ENCODE peak calls at places on chromosomes 13 and 19, in ten cellular contexts. One of them, this sample, is unnamed.

GRCh38 chr13:113768018-113768905 is 9.2 kb downstream of the TMEM255B start:
- DNase-seq in K562: no peak
- DNase-seq in HCT116: no peak
- DNase-seq in WTC11: no peak
- DNase-seq in H1: no peak
- DNase-seq in HepG2: no peak
- DNase-seq in NB4: no peak
- DNase-seq in A549: no peak
- DNase-seq in SK-N-SH: no peak
- DNase-seq in GM12878: no peak
- DNase-seq in this sample: no peak

GRCh38 chr13:84037937-84038464 is 155.7 kb upstream of the SLITRK1 start:
- DNase-seq in NB4: no peak
- DNase-seq in A549: no peak
- DNase-seq in GM12878: no peak
- DNase-seq in WTC11: no peak
- DNase-seq in HepG2: no peak
- DNase-seq in H1: no peak
- DNase-seq in HCT116: no peak
- DNase-seq in K562: no peak
- DNase-seq in SK-N-SH: no peak
- DNase-seq in this sample: no peak

GRCh38 chr19:51478381-51479285 is at the start of gene CEACAM18:
- DNase-seq in K562: peak
- DNase-seq in NB4: no peak
- DNase-seq in WTC11: no peak
- DNase-seq in A549: no peak
- DNase-seq in HCT116: no peak
- DNase-seq in SK-N-SH: no peak
- DNase-seq in GM12878: no peak
- DNase-seq in HepG2: no peak
- DNase-seq in H1: no peak
- DNase-seq in this sample: no peak

GRCh38 chr19:41882568-41883462 is at the start of gene ARHGEF1:
- DNase-seq in H1: peak
- DNase-seq in WTC11: peak
- DNase-seq in NB4: peak
- DNase-seq in SK-N-SH: peak
- DNase-seq in HCT116: no peak
- DNase-seq in HepG2: no peak
- DNase-seq in K562: peak
- DNase-seq in A549: no peak
- DNase-seq in GM12878: no peak
- DNase-seq in this sample: peak

GRCh38 chr19:18900700-18901502 is 4.9 kb upstream of the CERS1 start:
- DNase-seq in WTC11: no peak
- DNase-seq in GM12878: no peak
- DNase-seq in K562: no peak
- DNase-seq in SK-N-SH: no peak
- DNase-seq in NB4: no peak
- DNase-seq in H1: no peak
- DNase-seq in A549: no peak
- DNase-seq in HCT116: no peak
- DNase-seq in HepG2: no peak
- DNase-seq in this sample: no peak

GRCh38 chr19:33047422-33047821 is 17.3 kb downstream of the RHPN2 start:
- DNase-seq in GM12878: no peak
- DNase-seq in H1: peak
- DNase-seq in HCT116: peak
- DNase-seq in K562: peak
- DNase-seq in NB4: no peak
- DNase-seq in HepG2: no peak
- DNase-seq in WTC11: peak
- DNase-seq in SK-N-SH: no peak
- DNase-seq in A549: peak
- DNase-seq in this sample: no peak

GRCh38 chr13:44331912-44332840 is 41.4 kb upstream of the SERP2 start:
- DNase-seq in HCT116: no peak
- DNase-seq in HepG2: no peak
- DNase-seq in H1: no peak
- DNase-seq in SK-N-SH: peak
- DNase-seq in K562: peak
- DNase-seq in WTC11: no peak
- DNase-seq in GM12878: no peak
- DNase-seq in A549: no peak
- DNase-seq in NB4: peak
- DNase-seq in this sample: peak

GRCh38 chr13:112651750-112652511 is 37.9 kb upstream of the ATP11A start:
- DNase-seq in SK-N-SH: no peak
- DNase-seq in A549: no peak
- DNase-seq in WTC11: no peak
- DNase-seq in HCT116: no peak
- DNase-seq in K562: no peak
- DNase-seq in GM12878: no peak
- DNase-seq in NB4: no peak
- DNase-seq in H1: no peak
- DNase-seq in HepG2: no peak
- DNase-seq in this sample: no peak

DNA sequence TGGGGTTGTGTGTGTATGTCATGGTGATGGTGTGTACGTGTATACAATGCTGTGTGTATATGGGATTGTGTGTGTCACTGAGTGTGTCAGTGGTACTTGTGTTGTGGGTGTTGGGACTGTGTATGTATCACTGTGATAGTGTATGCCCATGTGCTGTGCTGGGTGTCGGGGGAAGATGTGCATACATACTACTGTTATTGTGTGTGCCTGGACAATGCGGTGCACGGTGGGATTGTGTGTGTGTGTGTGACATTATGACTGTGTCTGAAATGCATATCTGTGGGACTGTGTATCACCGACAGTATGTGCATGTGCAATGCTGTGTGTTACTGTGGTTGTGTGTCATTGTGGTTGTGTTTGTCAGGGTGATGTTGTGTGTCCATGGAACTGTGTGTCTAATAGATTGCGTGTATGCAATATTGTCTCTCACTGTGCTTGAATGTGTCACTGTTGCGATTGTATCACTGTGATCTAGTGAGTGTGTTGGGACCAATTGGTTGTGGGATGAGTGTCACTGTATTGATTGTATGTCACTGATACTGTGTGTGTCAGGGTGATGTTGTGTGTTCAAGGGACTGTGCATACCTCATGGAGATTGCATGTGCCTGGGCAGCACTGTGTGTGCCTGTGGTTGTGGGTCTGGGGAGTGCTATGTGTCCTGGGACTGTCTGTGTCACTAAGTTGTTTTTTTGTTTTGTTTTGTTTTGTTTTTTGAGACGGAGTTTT is 11.1 kb upstream of the BBC3 start:
- DNase-seq in H1: no peak
- DNase-seq in GM12878: no peak
- DNase-seq in NB4: peak
- DNase-seq in HCT116: no peak
- DNase-seq in A549: peak
- DNase-seq in SK-N-SH: no peak
- DNase-seq in K562: no peak
- DNase-seq in WTC11: no peak
- DNase-seq in HepG2: no peak
- DNase-seq in this sample: no peak
- TF ChIP-seq MAX in H1: no peak
- TF ChIP-seq MAX in GM12878: no peak
- TF ChIP-seq MAX in NB4: no peak
- TF ChIP-seq MAX in HCT116: no peak
- TF ChIP-seq MAX in A549: no peak
- TF ChIP-seq MAX in SK-N-SH: no peak
- TF ChIP-seq MAX in K562: peak
- TF ChIP-seq MAX in WTC11: no peak
- TF ChIP-seq MAX in HepG2: no peak
- TF ChIP-seq MAX in this sample: no peak

DNA sequence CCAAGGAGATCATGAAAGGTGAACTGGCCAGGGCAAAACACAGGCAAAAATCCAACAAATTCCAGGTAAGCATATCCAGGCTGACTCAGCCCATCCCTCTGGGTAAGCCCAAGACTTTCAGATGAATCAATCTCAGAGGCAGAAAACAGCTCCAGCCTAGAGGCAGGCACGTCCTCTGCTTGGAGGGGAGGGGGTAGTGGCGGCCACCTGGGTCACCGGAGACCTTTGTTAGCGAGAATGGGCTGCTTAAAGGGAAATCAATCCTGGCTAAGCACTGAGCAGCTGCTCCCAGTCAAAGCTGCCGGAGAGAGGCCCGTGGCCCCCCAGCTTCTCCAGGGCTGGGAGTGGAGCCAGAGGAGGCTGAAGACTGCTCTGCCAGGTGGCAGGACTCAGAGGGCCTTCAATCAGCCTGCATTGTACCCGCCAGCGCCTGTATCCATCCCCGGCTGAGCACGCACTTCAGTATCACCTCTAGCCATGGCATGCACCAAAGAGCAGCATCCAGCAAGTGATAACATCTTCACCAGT is 48.2 kb downstream of the PIN1 start:
- DNase-seq in A549: no peak
- DNase-seq in GM12878: no peak
- DNase-seq in WTC11: peak
- DNase-seq in HCT116: peak
- DNase-seq in K562: no peak
- DNase-seq in H1: no peak
- DNase-seq in HepG2: no peak
- DNase-seq in NB4: no peak
- DNase-seq in SK-N-SH: no peak
- DNase-seq in this sample: no peak
- TF ChIP-seq MAX in A549: no peak
- TF ChIP-seq MAX in GM12878: no peak
- TF ChIP-seq MAX in WTC11: no peak
- TF ChIP-seq MAX in HCT116: no peak
- TF ChIP-seq MAX in K562: no peak
- TF ChIP-seq MAX in H1: no peak
- TF ChIP-seq MAX in HepG2: no peak
- TF ChIP-seq MAX in NB4: no peak
- TF ChIP-seq MAX in SK-N-SH: no peak
- TF ChIP-seq MAX in this sample: no peak

DNA sequence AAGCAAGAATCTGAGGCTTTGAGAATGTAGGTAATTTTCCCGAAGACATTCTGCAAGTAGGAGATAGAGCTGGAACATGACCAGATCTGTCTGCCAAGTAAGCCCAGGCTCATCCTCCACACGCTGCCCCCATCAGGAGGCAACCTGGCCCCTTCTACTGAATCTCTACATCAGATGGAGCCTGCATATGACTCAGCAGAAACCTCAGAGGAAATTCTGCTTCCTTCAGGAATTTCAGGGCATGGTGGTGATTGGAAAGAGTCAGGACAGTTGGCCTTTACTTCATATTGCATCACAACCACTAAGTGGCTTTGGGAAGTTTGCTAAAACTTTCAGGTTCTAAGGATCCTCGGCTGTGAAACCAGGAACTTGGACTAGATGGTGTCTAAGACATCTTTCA is 85.2 kb downstream of the LRRC63 start:
- DNase-seq in A549: peak
- DNase-seq in WTC11: no peak
- DNase-seq in HepG2: no peak
- DNase-seq in H1: no peak
- DNase-seq in SK-N-SH: no peak
- DNase-seq in GM12878: no peak
- DNase-seq in NB4: peak
- DNase-seq in HCT116: peak
- DNase-seq in K562: no peak
- DNase-seq in this sample: peak
- TF ChIP-seq MAX in A549: no peak
- TF ChIP-seq MAX in WTC11: no peak
- TF ChIP-seq MAX in HepG2: no peak
- TF ChIP-seq MAX in H1: no peak
- TF ChIP-seq MAX in SK-N-SH: no peak
- TF ChIP-seq MAX in GM12878: no peak
- TF ChIP-seq MAX in NB4: no peak
- TF ChIP-seq MAX in HCT116: no peak
- TF ChIP-seq MAX in K562: no peak
- TF ChIP-seq MAX in this sample: no peak

GRCh38 chr13:27493981-27494380 is 43.6 kb upstream of the MTIF3 start:
- DNase-seq in A549: no peak
- DNase-seq in WTC11: no peak
- DNase-seq in K562: no peak
- DNase-seq in HepG2: no peak
- DNase-seq in SK-N-SH: no peak
- DNase-seq in HCT116: no peak
- DNase-seq in H1: no peak
- DNase-seq in GM12878: no peak
- DNase-seq in NB4: no peak
- DNase-seq in this sample: no peak

GRCh38 chr13:27487776-27488175 is 37.4 kb upstream of the MTIF3 start:
- DNase-seq in K562: no peak
- DNase-seq in HepG2: no peak
- DNase-seq in SK-N-SH: no peak
- DNase-seq in HCT116: no peak
- DNase-seq in NB4: no peak
- DNase-seq in H1: no peak
- DNase-seq in WTC11: no peak
- DNase-seq in GM12878: no peak
- DNase-seq in A549: no peak
- DNase-seq in this sample: no peak

DNA sequence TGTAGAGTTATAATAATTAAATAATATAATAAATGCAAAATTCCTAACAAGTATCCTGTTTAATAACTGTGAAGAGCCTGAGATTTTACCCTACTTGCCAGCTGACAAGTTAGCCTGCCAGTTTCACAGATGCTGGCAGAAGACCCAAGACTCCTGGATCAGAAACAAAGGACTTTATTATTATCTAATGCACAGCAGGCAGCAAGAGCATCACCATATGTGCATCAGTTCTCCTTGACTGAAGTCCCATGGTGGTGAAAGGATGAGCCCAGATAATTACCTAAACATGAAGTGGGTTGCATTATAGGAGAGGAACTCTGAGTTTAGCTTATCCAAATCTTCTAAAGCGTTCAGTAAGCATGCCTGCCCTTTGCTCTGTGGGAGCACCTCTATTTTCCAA is 39.1 kb upstream of the MTIF3 start:
- DNase-seq in GM12878: no peak
- DNase-seq in K562: no peak
- DNase-seq in WTC11: no peak
- DNase-seq in HCT116: no peak
- DNase-seq in H1: no peak
- DNase-seq in A549: no peak
- DNase-seq in HepG2: no peak
- DNase-seq in NB4: no peak
- DNase-seq in SK-N-SH: no peak
- DNase-seq in this sample: no peak
- TF ChIP-seq MAX in GM12878: no peak
- TF ChIP-seq MAX in K562: no peak
- TF ChIP-seq MAX in WTC11: no peak
- TF ChIP-seq MAX in HCT116: no peak
- TF ChIP-seq MAX in H1: no peak
- TF ChIP-seq MAX in A549: no peak
- TF ChIP-seq MAX in HepG2: no peak
- TF ChIP-seq MAX in NB4: no peak
- TF ChIP-seq MAX in SK-N-SH: no peak
- TF ChIP-seq MAX in this sample: no peak